ENCODE peak calls at places on chromosome 10, in six cellular contexts. One of them, this sample, is unnamed.

GRCh38 chr10:43680035-43680434 is 31.4 kb upstream of the ZNF32 start:
- DNase-seq in lung: no peak
- DNase-seq in esophagus squamous epithelium: no peak
- DNase-seq in WTC11: no peak
- DNase-seq in sigmoid colon: no peak
- DNase-seq in fibroblast of lung: peak
- DNase-seq in this sample: no peak

GRCh38 chr10:50286996-50287803 is 35.9 kb upstream of the ASAH2 start:
- DNase-seq in lung: no peak
- DNase-seq in esophagus squamous epithelium: no peak
- DNase-seq in WTC11: no peak
- DNase-seq in sigmoid colon: no peak
- DNase-seq in fibroblast of lung: no peak
- DNase-seq in this sample: no peak

GRCh38 chr10:127738512-127739424 is 1.8 kb downstream of the FOXI2 start:
- DNase-seq in lung: no peak
- DNase-seq in esophagus squamous epithelium: no peak
- DNase-seq in WTC11: peak
- DNase-seq in sigmoid colon: no peak
- DNase-seq in fibroblast of lung: no peak
- DNase-seq in this sample: no peak

GRCh38 chr10:80191589-80192270 is 13.6 kb downstream of the ANXA11 start:
- DNase-seq in lung: no peak
- DNase-seq in esophagus squamous epithelium: no peak
- DNase-seq in WTC11: no peak
- DNase-seq in sigmoid colon: no peak
- DNase-seq in fibroblast of lung: no peak
- DNase-seq in this sample: no peak

GRCh38 chr10:4984971-4985594 is 18.6 kb downstream of the AKR1C2 start:
- DNase-seq in lung: no peak
- DNase-seq in esophagus squamous epithelium: no peak
- DNase-seq in WTC11: no peak
- DNase-seq in sigmoid colon: no peak
- DNase-seq in fibroblast of lung: no peak
- DNase-seq in this sample: no peak

GRCh38 chr10:69180525-69181204 is 631 bp downstream of the SUPV3L1 start:
- DNase-seq in lung: no peak
- DNase-seq in esophagus squamous epithelium: no peak
- DNase-seq in WTC11: no peak
- DNase-seq in sigmoid colon: no peak
- DNase-seq in fibroblast of lung: no peak
- DNase-seq in this sample: no peak

GRCh38 chr10:127148933-127149220 is 47.5 kb downstream of the INSYN2A start:
- DNase-seq in lung: no peak
- DNase-seq in esophagus squamous epithelium: no peak
- DNase-seq in WTC11: no peak
- DNase-seq in sigmoid colon: no peak
- DNase-seq in fibroblast of lung: peak
- DNase-seq in this sample: no peak

GRCh38 chr10:126207313-126207771 is 180.9 kb downstream of the ADAM12 start:
- DNase-seq in lung: no peak
- DNase-seq in esophagus squamous epithelium: no peak
- DNase-seq in WTC11: no peak
- DNase-seq in sigmoid colon: no peak
- DNase-seq in fibroblast of lung: peak
- DNase-seq in this sample: peak

GRCh38 chr10:107966817-107967216 is 802.3 kb upstream of the SORCS1 start:
- DNase-seq in lung: no peak
- DNase-seq in esophagus squamous epithelium: no peak
- DNase-seq in WTC11: no peak
- DNase-seq in sigmoid colon: no peak
- DNase-seq in fibroblast of lung: peak
- DNase-seq in this sample: no peak

GRCh38 chr10:118374404-118374803 is 32.3 kb upstream of the FAM204A start:
- DNase-seq in lung: no peak
- DNase-seq in esophagus squamous epithelium: no peak
- DNase-seq in WTC11: no peak
- DNase-seq in sigmoid colon: no peak
- DNase-seq in fibroblast of lung: no peak
- DNase-seq in this sample: no peak

GRCh38 chr10:91284486-91285090 is 64.1 kb downstream of the PCGF5 start:
- DNase-seq in lung: no peak
- DNase-seq in esophagus squamous epithelium: no peak
- DNase-seq in WTC11: no peak
- DNase-seq in sigmoid colon: no peak
- DNase-seq in fibroblast of lung: peak
- DNase-seq in this sample: no peak

GRCh38 chr10:24238527-24239247 is 29.7 kb downstream of the KIAA1217 start:
- DNase-seq in lung: peak
- DNase-seq in esophagus squamous epithelium: no peak
- DNase-seq in WTC11: no peak
- DNase-seq in sigmoid colon: no peak
- DNase-seq in fibroblast of lung: no peak
- DNase-seq in this sample: no peak

GRCh38 chr10:49325131-49325915 is 26.4 kb downstream of the C10orf71 start:
- DNase-seq in lung: no peak
- DNase-seq in esophagus squamous epithelium: no peak
- DNase-seq in WTC11: no peak
- DNase-seq in sigmoid colon: no peak
- DNase-seq in fibroblast of lung: no peak
- DNase-seq in this sample: no peak

GRCh38 chr10:24310104-24310503 is 101.2 kb downstream of the KIAA1217 start:
- DNase-seq in lung: no peak
- DNase-seq in esophagus squamous epithelium: no peak
- DNase-seq in WTC11: no peak
- DNase-seq in sigmoid colon: no peak
- DNase-seq in fibroblast of lung: no peak
- DNase-seq in this sample: no peak

GRCh38 chr10:132416566-132417248 is 19.7 kb downstream of the PWWP2B start:
- DNase-seq in lung: no peak
- DNase-seq in esophagus squamous epithelium: no peak
- DNase-seq in WTC11: no peak
- DNase-seq in sigmoid colon: no peak
- DNase-seq in fibroblast of lung: no peak
- DNase-seq in this sample: no peak

GRCh38 chr10:119364941-119365340 is 157.6 kb downstream of the GRK5 start:
- DNase-seq in lung: no peak
- DNase-seq in esophagus squamous epithelium: no peak
- DNase-seq in WTC11: no peak
- DNase-seq in sigmoid colon: no peak
- DNase-seq in fibroblast of lung: peak
- DNase-seq in this sample: no peak

GRCh38 chr10:12909836-12910185 is 91.7 kb downstream of the CCDC3 start:
- DNase-seq in lung: no peak
- DNase-seq in esophagus squamous epithelium: no peak
- DNase-seq in WTC11: no peak
- DNase-seq in sigmoid colon: peak
- DNase-seq in fibroblast of lung: peak
- DNase-seq in this sample: no peak

GRCh38 chr10:12041766-12042408 is 722 bp downstream of the UPF2 start:
- DNase-seq in lung: no peak
- DNase-seq in esophagus squamous epithelium: no peak
- DNase-seq in WTC11: no peak
- DNase-seq in sigmoid colon: no peak
- DNase-seq in fibroblast of lung: peak
- DNase-seq in this sample: no peak

GRCh38 chr10:97411411-97411810 is 10.3 kb upstream of the RRP12 start:
- DNase-seq in lung: no peak
- DNase-seq in esophagus squamous epithelium: no peak
- DNase-seq in WTC11: no peak
- DNase-seq in sigmoid colon: no peak
- DNase-seq in fibroblast of lung: no peak
- DNase-seq in this sample: no peak

GRCh38 chr10:131252586-131253276 is 58.8 kb downstream of the TCERG1L start:
- DNase-seq in lung: no peak
- DNase-seq in esophagus squamous epithelium: no peak
- DNase-seq in WTC11: no peak
- DNase-seq in sigmoid colon: peak
- DNase-seq in fibroblast of lung: no peak
- DNase-seq in this sample: no peak

GRCh38 chr10:131832056-131832685 is 68.6 kb upstream of the PPP2R2D start:
- DNase-seq in lung: no peak
- DNase-seq in esophagus squamous epithelium: no peak
- DNase-seq in WTC11: peak
- DNase-seq in sigmoid colon: peak
- DNase-seq in fibroblast of lung: no peak
- DNase-seq in this sample: no peak

GRCh38 chr10:78893217-78893616 is 175.5 kb upstream of the ZMIZ1 start:
- DNase-seq in lung: no peak
- DNase-seq in esophagus squamous epithelium: no peak
- DNase-seq in WTC11: no peak
- DNase-seq in sigmoid colon: no peak
- DNase-seq in fibroblast of lung: no peak
- DNase-seq in this sample: no peak

GRCh38 chr10:91559170-91559569 is 73.7 kb downstream of the PPP1R3C start:
- DNase-seq in lung: no peak
- DNase-seq in esophagus squamous epithelium: no peak
- DNase-seq in WTC11: no peak
- DNase-seq in sigmoid colon: no peak
- DNase-seq in fibroblast of lung: no peak
- DNase-seq in this sample: no peak

GRCh38 chr10:3045471-3046209 is 21.7 kb upstream of the PFKP start:
- DNase-seq in lung: peak
- DNase-seq in esophagus squamous epithelium: no peak
- DNase-seq in WTC11: peak
- DNase-seq in sigmoid colon: peak
- DNase-seq in fibroblast of lung: peak
- DNase-seq in this sample: peak

GRCh38 chr10:123021517-123021916 is 12.7 kb downstream of the ACADSB start:
- DNase-seq in lung: no peak
- DNase-seq in esophagus squamous epithelium: no peak
- DNase-seq in WTC11: no peak
- DNase-seq in sigmoid colon: no peak
- DNase-seq in fibroblast of lung: peak
- DNase-seq in this sample: no peak
- TF ChIP-seq CTCF in lung: no peak
- TF ChIP-seq CTCF in esophagus squamous epithelium: no peak
- TF ChIP-seq CTCF in WTC11: no peak
- TF ChIP-seq CTCF in sigmoid colon: no peak
- TF ChIP-seq CTCF in fibroblast of lung: peak
- TF ChIP-seq CTCF in this sample: peak

GRCh38 chr10:37754538-37755323 is 102.7 kb downstream of the ZNF248 start:
- DNase-seq in lung: no peak
- DNase-seq in esophagus squamous epithelium: no peak
- DNase-seq in WTC11: peak
- DNase-seq in sigmoid colon: no peak
- DNase-seq in fibroblast of lung: no peak
- DNase-seq in this sample: no peak
- TF ChIP-seq CTCF in lung: no peak
- TF ChIP-seq CTCF in esophagus squamous epithelium: no peak
- TF ChIP-seq CTCF in WTC11: no peak
- TF ChIP-seq CTCF in sigmoid colon: peak
- TF ChIP-seq CTCF in fibroblast of lung: no peak
- TF ChIP-seq CTCF in this sample: peak

DNA sequence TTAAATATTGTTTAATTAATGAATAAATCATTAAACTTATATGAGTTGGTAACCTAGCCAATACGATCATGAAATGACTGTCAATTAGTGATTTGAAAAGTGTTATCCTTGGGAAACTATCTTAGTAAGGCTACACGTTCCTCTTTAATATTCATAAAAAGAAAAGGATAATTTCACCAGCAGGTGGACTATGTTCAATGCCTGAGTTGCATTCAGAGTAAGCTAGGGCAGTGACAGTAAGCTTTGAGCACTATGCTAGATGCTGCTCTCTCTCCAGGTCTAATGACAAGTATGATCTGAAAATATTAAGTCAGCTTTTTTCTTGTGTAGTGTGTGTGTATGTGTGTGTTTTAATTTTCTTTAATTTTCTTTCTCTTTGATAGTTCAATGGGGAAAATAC is 486.3 kb upstream of the PCDH15 start:
- DNase-seq in lung: no peak
- DNase-seq in esophagus squamous epithelium: no peak
- DNase-seq in WTC11: no peak
- DNase-seq in sigmoid colon: no peak
- DNase-seq in fibroblast of lung: peak
- DNase-seq in this sample: no peak
- TF ChIP-seq CTCF in lung: no peak
- TF ChIP-seq CTCF in esophagus squamous epithelium: no peak
- TF ChIP-seq CTCF in WTC11: no peak
- TF ChIP-seq CTCF in sigmoid colon: no peak
- TF ChIP-seq CTCF in fibroblast of lung: no peak
- TF ChIP-seq CTCF in this sample: no peak

GRCh38 chr10:47238331-47239095 is 61.5 kb upstream of the GDF10 start:
- DNase-seq in lung: no peak
- DNase-seq in esophagus squamous epithelium: no peak
- DNase-seq in WTC11: no peak
- DNase-seq in sigmoid colon: peak
- DNase-seq in fibroblast of lung: no peak
- DNase-seq in this sample: no peak

GRCh38 chr10:47241256-47241655 is 58.7 kb upstream of the GDF10 start:
- DNase-seq in lung: no peak
- DNase-seq in esophagus squamous epithelium: no peak
- DNase-seq in WTC11: no peak
- DNase-seq in sigmoid colon: no peak
- DNase-seq in fibroblast of lung: no peak
- DNase-seq in this sample: no peak

GRCh38 chr10:47240173-47240572 is 59.8 kb upstream of the GDF10 start:
- DNase-seq in lung: no peak
- DNase-seq in esophagus squamous epithelium: no peak
- DNase-seq in WTC11: no peak
- DNase-seq in sigmoid colon: no peak
- DNase-seq in fibroblast of lung: no peak
- DNase-seq in this sample: no peak

GRCh38 chr10:47239211-47239610 is 60.8 kb upstream of the GDF10 start:
- DNase-seq in lung: no peak
- DNase-seq in esophagus squamous epithelium: no peak
- DNase-seq in WTC11: no peak
- DNase-seq in sigmoid colon: no peak
- DNase-seq in fibroblast of lung: no peak
- DNase-seq in this sample: no peak

GRCh38 chr10:47237316-47238260 is 62.4 kb upstream of the GDF10 start:
- DNase-seq in lung: no peak
- DNase-seq in esophagus squamous epithelium: no peak
- DNase-seq in WTC11: no peak
- DNase-seq in sigmoid colon: no peak
- DNase-seq in fibroblast of lung: no peak
- DNase-seq in this sample: no peak
- TF ChIP-seq CTCF in lung: no peak
- TF ChIP-seq CTCF in esophagus squamous epithelium: no peak
- TF ChIP-seq CTCF in WTC11: no peak
- TF ChIP-seq CTCF in sigmoid colon: no peak
- TF ChIP-seq CTCF in fibroblast of lung: no peak
- TF ChIP-seq CTCF in this sample: no peak

GRCh38 chr10:58393317-58393716 is 8.1 kb downstream of the TFAM start:
- DNase-seq in lung: no peak
- DNase-seq in esophagus squamous epithelium: no peak
- DNase-seq in WTC11: no peak
- DNase-seq in sigmoid colon: no peak
- DNase-seq in fibroblast of lung: peak
- DNase-seq in this sample: no peak
- TF ChIP-seq CTCF in lung: no peak
- TF ChIP-seq CTCF in esophagus squamous epithelium: no peak
- TF ChIP-seq CTCF in WTC11: no peak
- TF ChIP-seq CTCF in sigmoid colon: no peak
- TF ChIP-seq CTCF in fibroblast of lung: peak
- TF ChIP-seq CTCF in this sample: peak